ENCODE peak calls at places on chromosomes 7 and 10, in six cellular contexts. E is T47D, W is AG08396, G is Right ventricle myocardium superior, P is mucosa of gallbladder, A is fibroblast of lung. X is an unnamed sample.

GRCh38 chr7:44194069-44194468 is 4.8 kb upstream of the GCK start:
- DNase-seq in E (no peak), W (no peak), G (no peak), P (no peak), A (no peak), X (peak; percentile 26)

GRCh38 chr10:75209325-75210192 is 1.0 kb upstream of the VDAC2 start:
- DNase-seq in E (peak; percentile 86), W (peak; percentile 75), G (peak; percentile 91), P (peak; percentile 74), A (peak; percentile 77), X (peak; percentile 78)

GRCh38 chr7:152137476-152138025 is 112.1 kb downstream of the GALNT11 start:
- DNase-seq in E (no peak), W (no peak), G (no peak), P (no peak), A (peak; percentile 20), X (peak; percentile 68)

GRCh38 chr10:77441541-77442175 is 195.9 kb downstream of the KCNMA1 start:
- DNase-seq in E (no peak), W (no peak), G (no peak), P (no peak), A (no peak), X (no peak)

GRCh38 chr7:668958-669357 is 57.5 kb upstream of the DNAAF5 start:
- DNase-seq in E (no peak), W (no peak), G (no peak), P (no peak), A (no peak), X (no peak)

GRCh38 chr7:188174-188573 is 4.2 kb upstream of the FAM20C start:
- DNase-seq in E (no peak), W (no peak), G (no peak), P (no peak), A (no peak), X (no peak)

GRCh38 chr10:103958996-103959395 is 7.9 kb upstream of the SLK start:
- DNase-seq in E (no peak), W (no peak), G (no peak), P (no peak), A (peak; percentile 21), X (peak; percentile 39)

GRCh38 chr10:98006266-98006665 is 24.2 kb downstream of the CRTAC1 start:
- DNase-seq in E (no peak), W (no peak), G (no peak), P (no peak), A (no peak), X (no peak)

GRCh38 chr7:29627631-29628030 is 64.0 kb downstream of the PRR15 start:
- DNase-seq in E (no peak), W (no peak), G (no peak), P (no peak), A (no peak), X (no peak)

GRCh38 chr10:71774916-71775702 is 1.8 kb upstream of the VSIR start:
- DNase-seq in E (no peak), W (no peak), G (peak; percentile 70), P (no peak), A (no peak), X (no peak)

GRCh38 chr10:129870926-129871660 is 93.0 kb downstream of the EBF3 start:
- DNase-seq in E (no peak), W (no peak), G (no peak), P (no peak), A (no peak), X (peak; percentile 5)

GRCh38 chr10:22682237-22683192 is 31.9 kb downstream of the PIP4K2A start:
- DNase-seq in E (peak; percentile 10), W (no peak), G (no peak), P (no peak), A (peak; percentile 89), X (peak; percentile 77)

GRCh38 chr10:7153750-7154149 is 257.1 kb downstream of the SFMBT2 start:
- DNase-seq in E (no peak), W (no peak), G (no peak), P (no peak), A (peak; percentile 51), X (peak; percentile 4)

GRCh38 chr7:145265180-145265579 is 429.3 kb upstream of the TPK1 start:
- DNase-seq in E (no peak), W (no peak), G (no peak), P (no peak), A (no peak), X (peak; percentile 37)

GRCh38 chr7:31126976-31127375 is 74.9 kb downstream of the ADCYAP1R1 start:
- DNase-seq in E (peak; percentile 12), W (peak; percentile 24), G (no peak), P (no peak), A (peak; percentile 29), X (peak; percentile 50)

GRCh38 chr7:5041047-5041446 is 4.6 kb upstream of the RBAK start:
- DNase-seq in E (no peak), W (no peak), G (no peak), P (no peak), A (no peak), X (no peak)

GRCh38 chr7:22487978-22488642 is 11.9 kb downstream of the STEAP1B start:
- DNase-seq in E (no peak), W (no peak), G (no peak), P (no peak), A (no peak), X (no peak)

GRCh38 chr7:13265271-13265670 is 577.8 kb downstream of the ARL4A start:
- DNase-seq in E (no peak), W (no peak), G (no peak), P (no peak), A (no peak), X (no peak)

GRCh38 chr7:144384555-144385245 is 18.8 kb downstream of the NOBOX start:
- DNase-seq in E (no peak), W (no peak), G (no peak), P (no peak), A (peak; percentile 87), X (peak; percentile 62)

GRCh38 chr7:154953006-154953684 is 49.8 kb downstream of the PAXIP1 start:
- DNase-seq in E (peak; percentile 54), W (peak; percentile 49), G (peak; percentile 71), P (peak; percentile 43), A (peak; percentile 8), X (peak; percentile 62)

GRCh38 chr10:13417459-13418126 is 69.5 kb upstream of the SEPHS1 start:
- DNase-seq in E (no peak), W (no peak), G (no peak), P (no peak), A (peak; percentile 80), X (no peak)

GRCh38 chr10:14123066-14123465 is 207.7 kb downstream of the FRMD4A start:
- DNase-seq in E (no peak), W (no peak), G (no peak), P (peak; percentile 15), A (no peak), X (peak; percentile 8)

GRCh38 chr10:113322843-113323242 is 230.0 kb upstream of the HABP2 start:
- DNase-seq in E (no peak), W (no peak), G (no peak), P (peak; percentile 23), A (no peak), X (no peak)

GRCh38 chr7:26227987-26228386 is 26.4 kb downstream of the CBX3 start:
- DNase-seq in E (no peak), W (no peak), G (no peak), P (no peak), A (no peak), X (no peak)

GRCh38 chr7:92589056-92589455 is 1.1 kb downstream of the FAM133B start:
- DNase-seq in E (no peak), W (no peak), G (no peak), P (no peak), A (no peak), X (no peak)

GRCh38 chr7:73382938-73383503 is 50.6 kb upstream of the FZD9 start:
- DNase-seq in E (no peak), W (no peak), G (no peak), P (no peak), A (no peak), X (no peak)

GRCh38 chr7:41698726-41699125 is 4.2 kb downstream of the INHBA start:
- DNase-seq in E (no peak), W (peak; percentile 42), G (no peak), P (no peak), A (peak; percentile 81), X (peak; percentile 52)